ENCODE peak calls at places on chromosomes 4 and X, in six cellular contexts. C is right lobe of liver, O is ovary, E is heart left ventricle, F is transverse colon, Q is K562. N is an unnamed sample.

GRCh38 chrX:108270280-108270679 is 167.9 kb downstream of the COL4A6 start:
- DNase-seq in C (no peak), O (no peak), E (no peak), F (no peak), Q (no peak), N (no peak)

GRCh38 chrX:147948531-147948930 is 32.6 kb upstream of the FMR1NB start:
- DNase-seq in C (no peak), O (no peak), E (no peak), F (peak; percentile 28), Q (no peak), N (no peak)

GRCh38 chr4:169620846-169621228 is 459 bp downstream of the CLCN3 start:
- DNase-seq in C (no peak), O (peak; percentile 42), E (no peak), F (peak; percentile 28), Q (no peak), N (peak; percentile 34)

GRCh38 chr4:86032476-86033022 is 327.3 kb downstream of the MAPK10 start:
- DNase-seq in C (no peak), O (no peak), E (no peak), F (no peak), Q (no peak), N (no peak)

GRCh38 chr4:69717778-69718177 is 42.6 kb downstream of the SULT1B1 start:
- DNase-seq in C (no peak), O (no peak), E (no peak), F (no peak), Q (no peak), N (no peak)

GRCh38 chr4:124694306-124694705 is 18.2 kb downstream of the ANKRD50 start:
- DNase-seq in C (no peak), O (no peak), E (no peak), F (no peak), Q (no peak), N (no peak)

GRCh38 chr4:155999743-156000142 is 46.1 kb upstream of the CTSO start:
- DNase-seq in C (no peak), O (no peak), E (peak; percentile 54), F (no peak), Q (no peak), N (no peak)

GRCh38 chr4:110629780-110630500 is 7.1 kb upstream of the PITX2 start:
- DNase-seq in C (no peak), O (no peak), E (no peak), F (no peak), Q (no peak), N (no peak)

GRCh38 chr4:4858527-4858926 is 938 bp upstream of the MSX1 start:
- DNase-seq in C (no peak), O (no peak), E (no peak), F (no peak), Q (no peak), N (no peak)

GRCh38 chrX:133921764-133922389 is 63.5 kb downstream of the GPC3 start:
- DNase-seq in C (peak; percentile 68), O (peak; percentile 17), E (no peak), F (peak; percentile 67), Q (peak; percentile 13), N (peak; percentile 4)

GRCh38 chr4:3409571-3410091 is 32.1 kb upstream of the HGFAC start:
- DNase-seq in C (peak; percentile 74), O (peak; percentile 14), E (peak; percentile 49), F (no peak), Q (no peak), N (no peak)

GRCh38 chr4:100306018-100306417 is 115.8 kb upstream of the DDIT4L start:
- DNase-seq in C (no peak), O (no peak), E (no peak), F (no peak), Q (no peak), N (no peak)

GRCh38 chrX:96244955-96245354 is 439.7 kb upstream of the DIAPH2 start:
- DNase-seq in C (no peak), O (no peak), E (no peak), F (no peak), Q (no peak), N (no peak)

GRCh38 chrX:18598413-18598812 is 73.5 kb downstream of the RS1 start:
- DNase-seq in C (no peak), O (no peak), E (no peak), F (no peak), Q (no peak), N (no peak)

GRCh38 chr4:150199056-150199455 is 120.8 kb downstream of the DCLK2 start:
- DNase-seq in C (no peak), O (no peak), E (no peak), F (no peak), Q (no peak), N (no peak)

GRCh38 chr4:48570646-48571220 is 80.7 kb downstream of the ZAR1 start:
- DNase-seq in C (no peak), O (no peak), E (no peak), F (no peak), Q (no peak), N (no peak)

GRCh38 chr4:48564151-48564550 is 74.1 kb downstream of the ZAR1 start:
- DNase-seq in C (no peak), O (no peak), E (no peak), F (no peak), Q (no peak), N (no peak)

GRCh38 chr4:48571471-48571870 is 81.4 kb downstream of the ZAR1 start:
- DNase-seq in C (no peak), O (no peak), E (no peak), F (no peak), Q (no peak), N (no peak)

DNA sequence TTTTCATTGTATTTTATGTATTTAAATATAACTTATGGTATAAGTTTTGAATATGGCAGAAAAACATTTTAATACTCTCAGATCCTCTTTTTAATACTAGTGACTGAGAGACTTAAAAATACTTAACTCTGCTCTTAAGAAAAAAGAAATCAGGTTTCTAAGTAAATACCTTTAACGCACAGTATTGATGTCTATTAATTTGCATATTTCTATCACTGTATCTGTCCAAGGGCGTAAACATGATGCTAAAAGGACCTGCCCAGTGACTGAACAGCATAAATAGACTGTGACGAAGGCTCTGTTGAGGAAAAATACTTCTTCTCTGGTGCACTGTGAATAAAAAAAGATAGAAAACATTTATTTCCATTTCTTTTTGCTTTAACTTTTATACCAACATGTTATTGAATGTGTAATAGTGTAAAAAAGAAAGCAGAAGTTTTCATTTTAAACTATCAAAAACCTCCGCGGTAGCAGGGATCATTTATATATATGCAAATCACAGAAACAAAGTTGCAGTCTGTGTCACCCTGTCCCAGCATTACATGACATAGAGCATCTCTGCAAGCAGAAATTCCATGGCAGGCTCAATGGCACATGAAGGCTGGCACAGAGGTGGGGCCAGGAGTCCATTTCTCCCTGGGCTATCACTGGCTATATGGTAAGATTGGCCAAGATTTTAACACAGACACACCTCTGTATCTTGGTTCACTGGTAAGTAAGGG is 75.5 kb downstream of the ZAR1 start:
- DNase-seq in C (no peak), O (no peak), E (no peak), F (no peak), Q (no peak), N (no peak)
- H3K36me3 ChIP-seq in C (no peaks in the 10 kb centered on the region), O (no peaks in the 10 kb centered on the region), E (peaks cover 100% of the 10 kb centered on the region), F (no peaks in the 10 kb centered on the region), Q (peaks cover 22% of the 10 kb centered on the region), N (peaks cover 94% of the 10 kb centered on the region)

GRCh38 chr4:54064317-54065275 is at the start of gene CHIC2:
- DNase-seq in C (peak; percentile 98), O (peak; percentile 96), E (peak; percentile 99), F (peak; percentile 96), Q (peak; percentile 93), N (peak; percentile 90)
- TF ChIP-seq POLR2A in C (peak; percentile 99), O (peak; percentile 95), E (peak; percentile 83), F (peak; percentile 97), Q (peak; percentile 89), N (peak; percentile 95)

GRCh38 chr4:1821679-1822567 is 28.8 kb downstream of the FGFR3 start:
- DNase-seq in C (no peak), O (no peak), E (no peak), F (no peak), Q (no peak), N (no peak)
- H3K36me3 ChIP-seq in C (no peaks in the 10 kb centered on the region), O (no peaks in the 10 kb centered on the region), E (peaks cover 95% of the 10 kb centered on the region), F (peaks cover 8% of the 10 kb centered on the region), Q (peaks cover 95% of the 10 kb centered on the region), N (peaks cover 8% of the 10 kb centered on the region)

GRCh38 chr4:783133-783541 is 42.8 kb downstream of the CPLX1 start:
- DNase-seq in C (peak; percentile 45), O (no peak), E (peak; percentile 51), F (no peak), Q (no peak), N (peak; percentile 10)

GRCh38 chr4:780730-781492 is 45.0 kb downstream of the CPLX1 start:
- DNase-seq in C (peak; percentile 63), O (no peak), E (no peak), F (no peak), Q (no peak), N (no peak)

GRCh38 chr4:779555-779954 is 46.4 kb downstream of the CPLX1 start:
- DNase-seq in C (no peak), O (no peak), E (peak; percentile 11), F (no peak), Q (no peak), N (no peak)

GRCh38 chr4:784401-785331 is 41.3 kb downstream of the CPLX1 start:
- DNase-seq in C (peak; percentile 30), O (no peak), E (peak; percentile 53), F (no peak), Q (no peak), N (no peak)

GRCh38 chr4:781493-782216 is 44.3 kb downstream of the CPLX1 start:
- DNase-seq in C (peak; percentile 100), O (peak; percentile 99), E (peak; percentile 99), F (peak; percentile 99), Q (peak; percentile 98), N (peak; percentile 98)
- TF ChIP-seq POLR2A in C (peak; percentile 95), O (peak; percentile 92), E (peak; percentile 93), F (peak; percentile 93), Q (peak; percentile 96), N (peak; percentile 95)

GRCh38 chr4:1705732-1706131 is 6.4 kb downstream of the SLBP start:
- DNase-seq in C (peak; percentile 22), O (no peak), E (no peak), F (no peak), Q (no peak), N (no peak)

GRCh38 chr4:1708581-1708980 is 3.5 kb downstream of the SLBP start:
- DNase-seq in C (no peak), O (no peak), E (no peak), F (no peak), Q (no peak), N (no peak)

GRCh38 chr4:1706358-1706757 is 5.8 kb downstream of the SLBP start:
- DNase-seq in C (peak; percentile 25), O (no peak), E (no peak), F (no peak), Q (no peak), N (no peak)

GRCh38 chr4:1703880-1704279 is 8.2 kb downstream of the SLBP start:
- DNase-seq in C (peak; percentile 9), O (no peak), E (no peak), F (no peak), Q (no peak), N (no peak)
- H3K36me3 ChIP-seq in C (no peaks in the 10 kb centered on the region), O (no peaks in the 10 kb centered on the region), E (peaks cover 71% of the 10 kb centered on the region), F (peaks cover 2% of the 10 kb centered on the region), Q (peaks cover 94% of the 10 kb centered on the region), N (peaks cover 9% of the 10 kb centered on the region)